ENCODE peak calls at places on chromosomes 2 and 18, in seven cellular contexts. One of them, this sample, is unnamed.

GRCh38 chr2:239934571-239935171 is 90.5 kb downstream of the NDUFA10 start:
- DNase-seq in HT1080: no peak
- DNase-seq in small intestine: peak
- DNase-seq in nephron progenitor cell: peak
- DNase-seq in AG04450: no peak
- DNase-seq in activated naive CD4-positive, alpha-beta T cell treated with anti-CD3 and anti-CD28 coated beads, Interleukin-2, amount 10 ng/mL, durations not matched to agents 7 days and 5 days: peak
- DNase-seq in NCI-H510A treated with DMSO at 0.1 percent for 48 hours: no peak
- DNase-seq in this sample: peak

GRCh38 chr2:31384771-31385276 is 29.7 kb downstream of the XDH start:
- DNase-seq in activated naive CD4-positive, alpha-beta T cell treated with anti-CD3 and anti-CD28 coated beads, Interleukin-2, amount 10 ng/mL, durations not matched to agents 7 days and 5 days: no peak
- DNase-seq in NCI-H510A treated with DMSO at 0.1 percent for 48 hours: no peak
- DNase-seq in AG04450: peak
- DNase-seq in small intestine: no peak
- DNase-seq in HT1080: peak
- DNase-seq in nephron progenitor cell: no peak
- DNase-seq in this sample: peak

GRCh38 chr2:68767031-68767961 is 32.7 kb downstream of the ARHGAP25 start:
- DNase-seq in NCI-H510A treated with DMSO at 0.1 percent for 48 hours: no peak
- DNase-seq in activated naive CD4-positive, alpha-beta T cell treated with anti-CD3 and anti-CD28 coated beads, Interleukin-2, amount 10 ng/mL, durations not matched to agents 7 days and 5 days: peak
- DNase-seq in small intestine: peak
- DNase-seq in nephron progenitor cell: no peak
- DNase-seq in HT1080: no peak
- DNase-seq in AG04450: no peak
- DNase-seq in this sample: no peak

GRCh38 chr2:8462280-8462679 is 219.6 kb upstream of the ID2 start:
- DNase-seq in HT1080: no peak
- DNase-seq in NCI-H510A treated with DMSO at 0.1 percent for 48 hours: peak
- DNase-seq in activated naive CD4-positive, alpha-beta T cell treated with anti-CD3 and anti-CD28 coated beads, Interleukin-2, amount 10 ng/mL, durations not matched to agents 7 days and 5 days: no peak
- DNase-seq in nephron progenitor cell: no peak
- DNase-seq in small intestine: no peak
- DNase-seq in AG04450: no peak
- DNase-seq in this sample: no peak

GRCh38 chr2:205220559-205220958 is 461.7 kb upstream of the NRP2 start:
- DNase-seq in small intestine: no peak
- DNase-seq in NCI-H510A treated with DMSO at 0.1 percent for 48 hours: no peak
- DNase-seq in activated naive CD4-positive, alpha-beta T cell treated with anti-CD3 and anti-CD28 coated beads, Interleukin-2, amount 10 ng/mL, durations not matched to agents 7 days and 5 days: no peak
- DNase-seq in nephron progenitor cell: no peak
- DNase-seq in HT1080: no peak
- DNase-seq in AG04450: no peak
- DNase-seq in this sample: no peak

GRCh38 chr2:235224410-235224809 is 269.4 kb upstream of the AGAP1 start:
- DNase-seq in AG04450: no peak
- DNase-seq in HT1080: no peak
- DNase-seq in activated naive CD4-positive, alpha-beta T cell treated with anti-CD3 and anti-CD28 coated beads, Interleukin-2, amount 10 ng/mL, durations not matched to agents 7 days and 5 days: no peak
- DNase-seq in small intestine: no peak
- DNase-seq in NCI-H510A treated with DMSO at 0.1 percent for 48 hours: no peak
- DNase-seq in nephron progenitor cell: no peak
- DNase-seq in this sample: no peak

GRCh38 chr2:75031171-75031570 is 72.7 kb downstream of the POLE4 start:
- DNase-seq in nephron progenitor cell: no peak
- DNase-seq in activated naive CD4-positive, alpha-beta T cell treated with anti-CD3 and anti-CD28 coated beads, Interleukin-2, amount 10 ng/mL, durations not matched to agents 7 days and 5 days: no peak
- DNase-seq in AG04450: no peak
- DNase-seq in HT1080: no peak
- DNase-seq in small intestine: no peak
- DNase-seq in NCI-H510A treated with DMSO at 0.1 percent for 48 hours: no peak
- DNase-seq in this sample: no peak

GRCh38 chr2:144950874-144951560 is 431.1 kb upstream of the ZEB2 start:
- DNase-seq in activated naive CD4-positive, alpha-beta T cell treated with anti-CD3 and anti-CD28 coated beads, Interleukin-2, amount 10 ng/mL, durations not matched to agents 7 days and 5 days: no peak
- DNase-seq in small intestine: no peak
- DNase-seq in HT1080: peak
- DNase-seq in nephron progenitor cell: no peak
- DNase-seq in AG04450: peak
- DNase-seq in NCI-H510A treated with DMSO at 0.1 percent for 48 hours: no peak
- DNase-seq in this sample: no peak

GRCh38 chr2:218152777-218153176 is 14.0 kb downstream of the CXCR1 start:
- DNase-seq in AG04450: no peak
- DNase-seq in nephron progenitor cell: no peak
- DNase-seq in NCI-H510A treated with DMSO at 0.1 percent for 48 hours: no peak
- DNase-seq in HT1080: no peak
- DNase-seq in small intestine: no peak
- DNase-seq in activated naive CD4-positive, alpha-beta T cell treated with anti-CD3 and anti-CD28 coated beads, Interleukin-2, amount 10 ng/mL, durations not matched to agents 7 days and 5 days: no peak
- DNase-seq in this sample: no peak

GRCh38 chr2:62313433-62314227 is 117.7 kb downstream of the B3GNT2 start:
- DNase-seq in AG04450: no peak
- DNase-seq in nephron progenitor cell: no peak
- DNase-seq in activated naive CD4-positive, alpha-beta T cell treated with anti-CD3 and anti-CD28 coated beads, Interleukin-2, amount 10 ng/mL, durations not matched to agents 7 days and 5 days: peak
- DNase-seq in NCI-H510A treated with DMSO at 0.1 percent for 48 hours: no peak
- DNase-seq in small intestine: no peak
- DNase-seq in HT1080: no peak
- DNase-seq in this sample: no peak

GRCh38 chr2:43708891-43709290 is 32.7 kb upstream of the C1GALT1C1L start:
- DNase-seq in NCI-H510A treated with DMSO at 0.1 percent for 48 hours: no peak
- DNase-seq in activated naive CD4-positive, alpha-beta T cell treated with anti-CD3 and anti-CD28 coated beads, Interleukin-2, amount 10 ng/mL, durations not matched to agents 7 days and 5 days: no peak
- DNase-seq in nephron progenitor cell: no peak
- DNase-seq in small intestine: no peak
- DNase-seq in HT1080: no peak
- DNase-seq in AG04450: no peak
- DNase-seq in this sample: no peak

GRCh38 chr2:164903214-164903613 is 52.1 kb downstream of the SLC38A11 start:
- DNase-seq in AG04450: peak
- DNase-seq in nephron progenitor cell: no peak
- DNase-seq in HT1080: no peak
- DNase-seq in activated naive CD4-positive, alpha-beta T cell treated with anti-CD3 and anti-CD28 coated beads, Interleukin-2, amount 10 ng/mL, durations not matched to agents 7 days and 5 days: no peak
- DNase-seq in small intestine: no peak
- DNase-seq in NCI-H510A treated with DMSO at 0.1 percent for 48 hours: no peak
- DNase-seq in this sample: no peak

GRCh38 chr2:168999668-169000213 is 31.4 kb downstream of the ABCB11 start:
- DNase-seq in AG04450: no peak
- DNase-seq in HT1080: no peak
- DNase-seq in activated naive CD4-positive, alpha-beta T cell treated with anti-CD3 and anti-CD28 coated beads, Interleukin-2, amount 10 ng/mL, durations not matched to agents 7 days and 5 days: no peak
- DNase-seq in NCI-H510A treated with DMSO at 0.1 percent for 48 hours: no peak
- DNase-seq in small intestine: no peak
- DNase-seq in nephron progenitor cell: no peak
- DNase-seq in this sample: no peak

GRCh38 chr2:236790991-236791390 is 221.4 kb downstream of the ACKR3 start:
- DNase-seq in HT1080: no peak
- DNase-seq in nephron progenitor cell: no peak
- DNase-seq in activated naive CD4-positive, alpha-beta T cell treated with anti-CD3 and anti-CD28 coated beads, Interleukin-2, amount 10 ng/mL, durations not matched to agents 7 days and 5 days: no peak
- DNase-seq in AG04450: no peak
- DNase-seq in small intestine: no peak
- DNase-seq in NCI-H510A treated with DMSO at 0.1 percent for 48 hours: no peak
- DNase-seq in this sample: no peak

GRCh38 chr2:219327719-219328118 is 4.8 kb downstream of the RESP18 start:
- DNase-seq in NCI-H510A treated with DMSO at 0.1 percent for 48 hours: no peak
- DNase-seq in AG04450: no peak
- DNase-seq in small intestine: peak
- DNase-seq in activated naive CD4-positive, alpha-beta T cell treated with anti-CD3 and anti-CD28 coated beads, Interleukin-2, amount 10 ng/mL, durations not matched to agents 7 days and 5 days: no peak
- DNase-seq in nephron progenitor cell: no peak
- DNase-seq in HT1080: no peak
- DNase-seq in this sample: no peak

GRCh38 chr2:186303091-186303490 is 183.0 kb upstream of the ZC3H15 start:
- DNase-seq in activated naive CD4-positive, alpha-beta T cell treated with anti-CD3 and anti-CD28 coated beads, Interleukin-2, amount 10 ng/mL, durations not matched to agents 7 days and 5 days: no peak
- DNase-seq in NCI-H510A treated with DMSO at 0.1 percent for 48 hours: no peak
- DNase-seq in AG04450: no peak
- DNase-seq in small intestine: no peak
- DNase-seq in nephron progenitor cell: no peak
- DNase-seq in HT1080: no peak
- DNase-seq in this sample: no peak

GRCh38 chr2:10067330-10067729 is 12.9 kb downstream of the CYS1 start:
- DNase-seq in AG04450: no peak
- DNase-seq in activated naive CD4-positive, alpha-beta T cell treated with anti-CD3 and anti-CD28 coated beads, Interleukin-2, amount 10 ng/mL, durations not matched to agents 7 days and 5 days: no peak
- DNase-seq in NCI-H510A treated with DMSO at 0.1 percent for 48 hours: no peak
- DNase-seq in nephron progenitor cell: no peak
- DNase-seq in HT1080: no peak
- DNase-seq in small intestine: no peak
- DNase-seq in this sample: no peak

GRCh38 chr2:239548491-239548890 is 147.7 kb upstream of the HDAC4 start:
- DNase-seq in AG04450: no peak
- DNase-seq in nephron progenitor cell: peak
- DNase-seq in activated naive CD4-positive, alpha-beta T cell treated with anti-CD3 and anti-CD28 coated beads, Interleukin-2, amount 10 ng/mL, durations not matched to agents 7 days and 5 days: peak
- DNase-seq in NCI-H510A treated with DMSO at 0.1 percent for 48 hours: no peak
- DNase-seq in small intestine: no peak
- DNase-seq in HT1080: no peak
- DNase-seq in this sample: no peak

GRCh38 chr18:23191952-23192662 is 56.8 kb downstream of the CABLES1 start:
- DNase-seq in nephron progenitor cell: no peak
- DNase-seq in HT1080: peak
- DNase-seq in NCI-H510A treated with DMSO at 0.1 percent for 48 hours: no peak
- DNase-seq in activated naive CD4-positive, alpha-beta T cell treated with anti-CD3 and anti-CD28 coated beads, Interleukin-2, amount 10 ng/mL, durations not matched to agents 7 days and 5 days: no peak
- DNase-seq in small intestine: peak
- DNase-seq in AG04450: peak
- DNase-seq in this sample: peak

GRCh38 chr2:239599299-239599698 is 198.5 kb upstream of the HDAC4 start:
- DNase-seq in NCI-H510A treated with DMSO at 0.1 percent for 48 hours: no peak
- DNase-seq in small intestine: no peak
- DNase-seq in nephron progenitor cell: no peak
- DNase-seq in AG04450: no peak
- DNase-seq in activated naive CD4-positive, alpha-beta T cell treated with anti-CD3 and anti-CD28 coated beads, Interleukin-2, amount 10 ng/mL, durations not matched to agents 7 days and 5 days: no peak
- DNase-seq in HT1080: no peak
- DNase-seq in this sample: no peak

GRCh38 chr2:20470211-20470610 is 23.3 kb downstream of the RHOB start:
- DNase-seq in nephron progenitor cell: no peak
- DNase-seq in small intestine: no peak
- DNase-seq in AG04450: no peak
- DNase-seq in HT1080: no peak
- DNase-seq in NCI-H510A treated with DMSO at 0.1 percent for 48 hours: no peak
- DNase-seq in activated naive CD4-positive, alpha-beta T cell treated with anti-CD3 and anti-CD28 coated beads, Interleukin-2, amount 10 ng/mL, durations not matched to agents 7 days and 5 days: no peak
- DNase-seq in this sample: no peak

GRCh38 chr2:24855703-24856102 is 62.5 kb downstream of the CENPO start:
- DNase-seq in activated naive CD4-positive, alpha-beta T cell treated with anti-CD3 and anti-CD28 coated beads, Interleukin-2, amount 10 ng/mL, durations not matched to agents 7 days and 5 days: no peak
- DNase-seq in HT1080: peak
- DNase-seq in NCI-H510A treated with DMSO at 0.1 percent for 48 hours: no peak
- DNase-seq in nephron progenitor cell: no peak
- DNase-seq in small intestine: no peak
- DNase-seq in AG04450: no peak
- DNase-seq in this sample: no peak

GRCh38 chr2:219423656-219424378 is 5.6 kb downstream of the DES start:
- DNase-seq in HT1080: no peak
- DNase-seq in NCI-H510A treated with DMSO at 0.1 percent for 48 hours: no peak
- DNase-seq in nephron progenitor cell: no peak
- DNase-seq in AG04450: no peak
- DNase-seq in small intestine: no peak
- DNase-seq in activated naive CD4-positive, alpha-beta T cell treated with anti-CD3 and anti-CD28 coated beads, Interleukin-2, amount 10 ng/mL, durations not matched to agents 7 days and 5 days: no peak
- DNase-seq in this sample: no peak

GRCh38 chr2:190812506-190813294 is 67.9 kb upstream of the GLS start:
- DNase-seq in nephron progenitor cell: no peak
- DNase-seq in HT1080: peak
- DNase-seq in AG04450: peak
- DNase-seq in small intestine: no peak
- DNase-seq in activated naive CD4-positive, alpha-beta T cell treated with anti-CD3 and anti-CD28 coated beads, Interleukin-2, amount 10 ng/mL, durations not matched to agents 7 days and 5 days: no peak
- DNase-seq in NCI-H510A treated with DMSO at 0.1 percent for 48 hours: no peak
- DNase-seq in this sample: no peak

GRCh38 chr2:212974692-212975091 is 176.7 kb downstream of the IKZF2 start:
- DNase-seq in NCI-H510A treated with DMSO at 0.1 percent for 48 hours: peak
- DNase-seq in HT1080: peak
- DNase-seq in nephron progenitor cell: no peak
- DNase-seq in activated naive CD4-positive, alpha-beta T cell treated with anti-CD3 and anti-CD28 coated beads, Interleukin-2, amount 10 ng/mL, durations not matched to agents 7 days and 5 days: no peak
- DNase-seq in AG04450: peak
- DNase-seq in small intestine: no peak
- DNase-seq in this sample: no peak

GRCh38 chr2:17479875-17480274 is 38.4 kb downstream of the RAD51AP2 start:
- DNase-seq in activated naive CD4-positive, alpha-beta T cell treated with anti-CD3 and anti-CD28 coated beads, Interleukin-2, amount 10 ng/mL, durations not matched to agents 7 days and 5 days: no peak
- DNase-seq in AG04450: no peak
- DNase-seq in HT1080: peak
- DNase-seq in NCI-H510A treated with DMSO at 0.1 percent for 48 hours: no peak
- DNase-seq in small intestine: no peak
- DNase-seq in nephron progenitor cell: no peak
- DNase-seq in this sample: no peak

GRCh38 chr2:101718479-101718878 is 21.0 kb downstream of the MAP4K4 start:
- DNase-seq in small intestine: no peak
- DNase-seq in nephron progenitor cell: no peak
- DNase-seq in activated naive CD4-positive, alpha-beta T cell treated with anti-CD3 and anti-CD28 coated beads, Interleukin-2, amount 10 ng/mL, durations not matched to agents 7 days and 5 days: no peak
- DNase-seq in NCI-H510A treated with DMSO at 0.1 percent for 48 hours: no peak
- DNase-seq in HT1080: no peak
- DNase-seq in AG04450: no peak
- DNase-seq in this sample: no peak

GRCh38 chr2:46857871-46858696 is 57.5 kb downstream of the MCFD2 start:
- DNase-seq in activated naive CD4-positive, alpha-beta T cell treated with anti-CD3 and anti-CD28 coated beads, Interleukin-2, amount 10 ng/mL, durations not matched to agents 7 days and 5 days: no peak
- DNase-seq in small intestine: peak
- DNase-seq in AG04450: no peak
- DNase-seq in nephron progenitor cell: no peak
- DNase-seq in NCI-H510A treated with DMSO at 0.1 percent for 48 hours: no peak
- DNase-seq in HT1080: peak
- DNase-seq in this sample: no peak

GRCh38 chr2:19029655-19030054 is 328.8 kb downstream of the OSR1 start:
- DNase-seq in NCI-H510A treated with DMSO at 0.1 percent for 48 hours: no peak
- DNase-seq in HT1080: no peak
- DNase-seq in small intestine: no peak
- DNase-seq in activated naive CD4-positive, alpha-beta T cell treated with anti-CD3 and anti-CD28 coated beads, Interleukin-2, amount 10 ng/mL, durations not matched to agents 7 days and 5 days: no peak
- DNase-seq in AG04450: no peak
- DNase-seq in nephron progenitor cell: no peak
- DNase-seq in this sample: no peak

GRCh38 chr2:152622228-152622627 is 95.0 kb downstream of the PRPF40A start:
- DNase-seq in NCI-H510A treated with DMSO at 0.1 percent for 48 hours: no peak
- DNase-seq in small intestine: no peak
- DNase-seq in nephron progenitor cell: no peak
- DNase-seq in AG04450: no peak
- DNase-seq in activated naive CD4-positive, alpha-beta T cell treated with anti-CD3 and anti-CD28 coated beads, Interleukin-2, amount 10 ng/mL, durations not matched to agents 7 days and 5 days: no peak
- DNase-seq in HT1080: no peak
- DNase-seq in this sample: no peak

GRCh38 chr2:189782221-189782671 is 1.9 kb downstream of the ORMDL1 start:
- DNase-seq in nephron progenitor cell: no peak
- DNase-seq in NCI-H510A treated with DMSO at 0.1 percent for 48 hours: no peak
- DNase-seq in AG04450: no peak
- DNase-seq in activated naive CD4-positive, alpha-beta T cell treated with anti-CD3 and anti-CD28 coated beads, Interleukin-2, amount 10 ng/mL, durations not matched to agents 7 days and 5 days: no peak
- DNase-seq in small intestine: no peak
- DNase-seq in HT1080: no peak
- DNase-seq in this sample: no peak

GRCh38 chr2:953975-954686 is 3.5 kb downstream of the SNTG2 start:
- DNase-seq in nephron progenitor cell: no peak
- DNase-seq in NCI-H510A treated with DMSO at 0.1 percent for 48 hours: peak
- DNase-seq in small intestine: peak
- DNase-seq in activated naive CD4-positive, alpha-beta T cell treated with anti-CD3 and anti-CD28 coated beads, Interleukin-2, amount 10 ng/mL, durations not matched to agents 7 days and 5 days: no peak
- DNase-seq in AG04450: no peak
- DNase-seq in HT1080: no peak
- DNase-seq in this sample: peak

GRCh38 chr2:157438907-157439791 is 4.7 kb downstream of the CYTIP start:
- DNase-seq in nephron progenitor cell: no peak
- DNase-seq in AG04450: no peak
- DNase-seq in activated naive CD4-positive, alpha-beta T cell treated with anti-CD3 and anti-CD28 coated beads, Interleukin-2, amount 10 ng/mL, durations not matched to agents 7 days and 5 days: peak
- DNase-seq in NCI-H510A treated with DMSO at 0.1 percent for 48 hours: no peak
- DNase-seq in small intestine: peak
- DNase-seq in HT1080: no peak
- DNase-seq in this sample: no peak

This sample was measured in HT-29.